ENCODE peak calls at places on chromosomes 11 and 22, in nine cellular contexts. B is non-pigmented ciliary epithelial cell, P is prostate gland, O is H9, Y is skeletal muscle cell, J is Calu3, S is progenitor cell of endocrine pancreas, L is brain microvascular endothelial cell, M is AG08396. Z is an unnamed sample.

GRCh38 chr11:19511413-19512183 is 201.0 kb upstream of the NAV2 start:
- DNase-seq in J (no peak), S (no peak), Y (no peak), O (no peak), L (no peak), P (no peak), M (no peak), B (no peak), Z (peak)

GRCh38 chr22:49992921-49993648 is 19.5 kb downstream of the IL17REL start:
- DNase-seq in Y (no peak), J (peak), O (peak), S (peak), M (peak), B (no peak), P (peak), L (peak), Z (peak)

GRCh38 chr22:37634505-37635002 is 4.9 kb upstream of the SH3BP1 start:
- DNase-seq in L (no peak), J (no peak), O (no peak), S (no peak), P (no peak), B (no peak), Y (no peak), M (no peak), Z (peak)

GRCh38 chr11:12372111-12372510 is 5.3 kb upstream of the PARVA start:
- DNase-seq in S (no peak), J (no peak), B (no peak), O (no peak), Y (no peak), M (no peak), L (no peak), P (no peak), Z (no peak)

GRCh38 chr11:45468265-45468856 is 182.2 kb upstream of the SYT13 start:
- DNase-seq in S (no peak), M (peak), P (no peak), Y (no peak), B (no peak), O (peak), J (no peak), L (peak), Z (no peak)

GRCh38 chr11:108009497-108010360 is 1.0 kb downstream of the CUL5 start:
- DNase-seq in P (no peak), O (no peak), Y (no peak), J (no peak), L (peak), S (no peak), B (no peak), M (peak), Z (no peak)

GRCh38 chr11:128039140-128040021 is 548.0 kb downstream of the ETS1 start:
- DNase-seq in B (no peak), O (no peak), S (no peak), Y (peak), P (peak), L (peak), J (peak), M (peak), Z (peak)

GRCh38 chr22:28799834-28800307 is 498 bp downstream of the XBP1 start:
- DNase-seq in P (no peak), B (no peak), S (peak), O (peak), L (peak), J (peak), Y (peak), M (peak), Z (peak)

GRCh38 chr11:66950113-66950535 is 8.1 kb downstream of the PC start:
- DNase-seq in L (peak), Y (no peak), P (peak), S (no peak), J (peak), O (peak), B (no peak), M (peak), Z (peak)

GRCh38 chr11:111922803-111923202 is 4.1 kb downstream of the C11orf52 start:
- DNase-seq in O (no peak), J (no peak), P (peak), Y (no peak), M (peak), S (no peak), B (no peak), L (peak), Z (no peak)

GRCh38 chr11:94151903-94152677 is 23.4 kb downstream of the PANX1 start:
- DNase-seq in S (no peak), M (peak), B (no peak), O (peak), P (no peak), L (peak), J (peak), Y (no peak), Z (no peak)

GRCh38 chr11:120877746-120878365 is 146.0 kb upstream of the TBCEL start:
- DNase-seq in J (no peak), P (no peak), B (no peak), M (no peak), S (no peak), Y (no peak), O (no peak), L (no peak), Z (no peak)

GRCh38 chr11:45993438-45994064 is 71.1 kb downstream of the LARGE2 start:
- DNase-seq in S (no peak), Y (no peak), J (no peak), P (no peak), L (no peak), B (no peak), O (no peak), M (no peak), Z (no peak)

GRCh38 chr11:45388472-45388871 is 102.3 kb upstream of the SYT13 start:
- DNase-seq in J (no peak), L (no peak), Y (no peak), B (no peak), S (no peak), O (no peak), M (no peak), P (no peak), Z (no peak)

Z was measured in RPMI8226.